ENCODE peak calls at places on chromosomes 6 and 20, in ten cellular contexts. P is fibroblast of mammary gland; H is cardiac fibroblast; W is Panc1; J is tibial artery; Z is CD8-positive, alpha-beta T cell; T is right lobe of liver; V is nephron progenitor cell; Q is PC-9; X is HCT116. K is an unnamed sample.

GRCh38 chr6:124203812-124204167 is 400.1 kb downstream of the NKAIN2 start:
- DNase-seq in P (peak), H (peak), W (no peak), J (no peak), Z (no peak), T (no peak), V (no peak), Q (no peak), X (no peak), K (no peak)

GRCh38 chr20:2237059-2237458 is 58.7 kb upstream of the TGM3 start:
- DNase-seq in P (peak), H (peak), W (peak), J (peak), Z (no peak), T (peak), V (no peak), Q (peak), X (no peak), K (no peak)

GRCh38 chr20:1264727-1265126 is 1.4 kb upstream of the SNPH start:
- DNase-seq in P (no peak), H (no peak), W (no peak), J (no peak), Z (no peak), T (no peak), V (no peak), Q (no peak), X (no peak), K (no peak)

GRCh38 chr20:1875762-1876161 is 19.4 kb upstream of the SIRPA start:
- DNase-seq in P (no peak), H (no peak), W (no peak), J (no peak), Z (no peak), T (no peak), V (no peak), Q (no peak), X (no peak), K (no peak)

GRCh38 chr20:6707231-6707870 is 60.1 kb upstream of the BMP2 start:
- DNase-seq in P (no peak), H (no peak), W (no peak), J (no peak), Z (no peak), T (no peak), V (no peak), Q (no peak), X (no peak), K (no peak)

GRCh38 chr6:130928158-130928917 is 101.1 kb downstream of the SMLR1 start:
- DNase-seq in P (no peak), H (no peak), W (no peak), J (no peak), Z (no peak), T (no peak), V (no peak), Q (peak), X (no peak), K (no peak)

GRCh38 chr20:18856873-18857272 is 43.3 kb downstream of the SCP2D1 start:
- DNase-seq in P (no peak), H (no peak), W (no peak), J (no peak), Z (no peak), T (no peak), V (no peak), Q (no peak), X (no peak), K (no peak)

GRCh38 chr6:50795574-50795973 is 23.1 kb upstream of the TFAP2B start:
- DNase-seq in P (no peak), H (no peak), W (no peak), J (no peak), Z (no peak), T (no peak), V (no peak), Q (no peak), X (no peak), K (no peak)

GRCh38 chr6:107021786-107022185 is 6.2 kb upstream of the MTRES1 start:
- DNase-seq in P (no peak), H (no peak), W (peak), J (no peak), Z (no peak), T (no peak), V (no peak), Q (peak), X (no peak), K (no peak)

DNA sequence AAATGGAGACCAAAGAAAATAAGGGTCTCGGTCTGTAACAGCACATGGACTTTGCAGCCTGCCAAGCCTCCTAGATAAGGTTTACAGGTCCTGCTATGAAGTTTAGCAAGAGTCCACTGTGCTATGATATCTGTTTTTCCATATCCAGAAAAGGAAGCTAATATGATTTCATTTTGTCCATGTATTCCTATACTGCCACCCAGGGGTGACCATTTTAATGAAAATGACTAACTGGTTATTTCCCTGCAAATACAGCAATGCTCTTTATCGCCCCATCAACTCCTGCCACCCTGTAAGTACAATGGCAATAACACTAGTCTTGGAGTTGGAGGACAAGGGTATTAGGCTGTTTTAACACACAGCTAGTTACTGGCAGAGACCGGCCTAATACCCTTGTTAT is 115.2 kb upstream of the GLP1R start:
- DNase-seq in P (peak), H (peak), W (no peak), J (no peak), Z (no peak), T (no peak), V (no peak), Q (no peak), X (peak), K (no peak)
- TF ChIP-seq CTCF in P (peak), H (peak), W (peak), J (no peak), Z (no peak), T (peak), V (no peak), Q (peak), X (peak), K (no peak)

GRCh38 chr6:27157461-27158315 is 89.8 kb upstream of the PRSS16 start:
- DNase-seq in P (peak), H (peak), W (peak), J (peak), Z (peak), T (peak), V (peak), Q (peak), X (peak), K (no peak)
- TF ChIP-seq CTCF in P (peak), H (peak), W (peak), J (peak), Z (peak), T (peak), V (peak), Q (peak), X (peak), K (no peak)

GRCh38 chr6:149749594-149750135 is at the start of gene PCMT1:
- DNase-seq in P (peak), H (peak), W (no peak), J (peak), Z (peak), T (peak), V (peak), Q (peak), X (peak), K (peak)
- TF ChIP-seq CTCF in P (no peak), H (no peak), W (no peak), J (no peak), Z (no peak), T (no peak), V (no peak), Q (no peak), X (no peak), K (no peak)

DNA sequence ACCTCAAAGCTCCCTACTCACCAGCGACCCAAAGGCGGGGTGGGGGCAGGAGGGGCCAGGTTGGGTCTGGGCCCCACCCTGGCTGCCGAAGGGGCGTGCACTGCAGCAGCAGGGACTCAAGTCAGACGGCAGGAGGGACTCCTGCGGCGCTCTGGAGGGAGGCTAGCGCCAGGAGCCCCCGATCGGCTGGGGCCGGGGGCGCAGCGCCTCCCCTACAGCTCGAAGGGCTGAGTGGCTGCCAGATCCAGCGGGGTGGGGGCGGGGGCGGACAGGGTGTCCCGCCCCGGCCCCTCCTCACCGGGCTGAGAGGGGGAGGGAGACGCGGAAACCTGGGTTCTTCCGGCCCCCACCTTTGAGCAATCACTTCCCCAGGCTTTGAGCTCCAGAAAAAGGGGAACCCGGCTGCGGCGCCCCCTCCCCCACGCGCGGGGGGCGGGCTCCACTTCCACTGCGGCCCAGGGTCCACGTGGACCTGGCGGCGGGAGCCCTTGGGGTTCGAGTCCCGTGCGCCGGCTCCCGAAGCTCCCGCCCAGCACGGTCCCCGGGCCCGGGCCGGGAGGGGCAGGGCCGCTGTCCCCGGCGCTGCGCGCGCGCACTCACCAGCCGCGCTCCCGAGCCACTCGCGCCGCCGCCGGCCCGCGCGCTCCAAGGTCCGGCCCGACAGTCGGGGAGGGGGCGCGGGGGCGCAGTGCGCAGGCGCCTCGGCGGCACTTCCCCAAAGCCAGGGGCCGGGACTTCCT is at the start of gene RGS19:
- DNase-seq in P (peak), H (peak), W (no peak), J (peak), Z (peak), T (peak), V (peak), Q (no peak), X (no peak), K (no peak)
- TF ChIP-seq CTCF in P (no peak), H (no peak), W (no peak), J (no peak), Z (no peak), T (no peak), V (no peak), Q (no peak), X (no peak), K (no peak)

GRCh38 chr6:37059344-37060194 is 54.1 kb downstream of the FGD2 start:
- DNase-seq in P (peak), H (peak), W (peak), J (peak), Z (no peak), T (peak), V (peak), Q (peak), X (peak), K (no peak)
- TF ChIP-seq CTCF in P (peak), H (peak), W (no peak), J (peak), Z (no peak), T (peak), V (peak), Q (peak), X (peak), K (peak)

GRCh38 chr6:136547871-136548270 is 2.4 kb downstream of the MAP7 start:
- DNase-seq in P (no peak), H (no peak), W (no peak), J (no peak), Z (no peak), T (no peak), V (no peak), Q (no peak), X (no peak), K (no peak)

GRCh38 chr6:136546321-136546720 is 3.9 kb downstream of the MAP7 start:
- DNase-seq in P (no peak), H (no peak), W (no peak), J (no peak), Z (no peak), T (no peak), V (no peak), Q (no peak), X (no peak), K (no peak)

GRCh38 chr6:136548582-136549330 is 1.5 kb downstream of the MAP7 start:
- DNase-seq in P (no peak), H (no peak), W (no peak), J (no peak), Z (no peak), T (no peak), V (no peak), Q (no peak), X (no peak), K (no peak)

GRCh38 chr6:136549359-136550044 is 720 bp downstream of the MAP7 start:
- DNase-seq in P (no peak), H (no peak), W (no peak), J (no peak), Z (peak), T (peak), V (peak), Q (peak), X (no peak), K (no peak)

DNA sequence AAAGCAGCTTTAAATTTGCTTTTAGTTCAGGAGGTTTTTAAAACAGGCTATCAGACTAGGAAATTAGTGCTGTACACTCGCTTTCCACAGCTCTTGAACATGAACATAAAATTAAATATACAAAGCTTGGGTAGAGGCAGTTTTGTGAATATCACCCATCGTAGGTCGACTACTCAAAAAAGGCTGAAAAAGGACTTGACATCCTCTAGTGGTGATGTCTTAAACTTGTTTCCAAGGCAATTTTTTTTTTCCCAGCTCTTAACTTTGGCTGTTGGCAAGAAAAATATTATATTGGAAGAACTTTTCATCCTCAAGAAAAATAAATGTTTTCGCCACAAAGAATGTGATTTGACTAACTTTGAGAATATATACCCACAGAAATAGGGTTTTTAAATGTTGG is 2.9 kb downstream of the MAP7 start:
- DNase-seq in P (peak), H (peak), W (peak), J (no peak), Z (no peak), T (no peak), V (no peak), Q (no peak), X (peak), K (no peak)
- TF ChIP-seq CTCF in P (peak), H (peak), W (peak), J (peak), Z (no peak), T (peak), V (peak), Q (peak), X (peak), K (no peak)

GRCh38 chr20:44643596-44644383 is 7.7 kb downstream of the ADA start:
- DNase-seq in P (peak), H (peak), W (peak), J (no peak), Z (peak), T (peak), V (peak), Q (peak), X (no peak), K (no peak)
- TF ChIP-seq CTCF in P (no peak), H (no peak), W (no peak), J (no peak), Z (no peak), T (no peak), V (no peak), Q (no peak), X (no peak), K (no peak)

DNA sequence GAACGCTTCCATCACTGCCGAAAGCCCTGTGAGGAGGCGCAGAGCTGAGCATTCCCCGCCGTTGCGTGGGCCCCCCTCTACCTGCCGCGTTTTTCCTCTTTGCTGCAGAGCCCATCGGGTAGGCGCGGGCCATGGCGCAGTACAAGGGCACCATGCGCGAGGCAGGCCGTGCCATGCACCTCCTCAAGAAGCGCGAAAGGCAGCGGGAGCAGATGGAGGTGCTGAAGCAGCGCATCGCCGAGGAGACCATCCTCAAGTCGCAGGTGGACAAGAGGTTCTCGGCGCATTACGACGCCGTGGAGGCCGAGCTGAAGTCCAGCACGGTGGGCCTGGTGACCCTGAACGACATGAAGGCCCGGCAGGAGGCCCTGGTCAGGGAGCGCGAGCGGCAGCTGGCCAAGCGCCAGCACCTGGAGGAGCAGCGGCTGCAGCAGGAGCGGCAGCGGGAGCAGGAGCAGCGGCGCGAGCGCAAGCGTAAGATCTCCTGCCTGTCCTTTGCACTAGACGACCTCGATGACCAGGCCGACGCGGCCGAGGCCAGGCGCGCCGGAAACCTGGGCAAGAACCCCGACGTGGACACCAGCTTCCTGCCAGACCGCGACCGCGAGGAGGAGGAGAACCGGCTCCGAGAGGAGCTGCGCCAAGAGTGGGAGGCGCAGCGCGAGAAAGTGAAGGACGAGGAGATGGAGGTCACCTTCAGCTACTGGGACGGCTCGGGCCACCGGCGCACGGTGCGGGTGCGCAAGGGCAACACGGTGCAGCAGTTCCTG is 693 bp downstream of the FAM50B start:
- DNase-seq in P (no peak), H (no peak), W (no peak), J (no peak), Z (no peak), T (peak), V (no peak), Q (no peak), X (no peak), K (no peak)
- TF ChIP-seq CTCF in P (no peak), H (no peak), W (no peak), J (no peak), Z (no peak), T (no peak), V (no peak), Q (no peak), X (no peak), K (no peak)

GRCh38 chr20:52060794-52061714 is 130.5 kb downstream of the ZFP64 start:
- DNase-seq in P (peak), H (peak), W (peak), J (no peak), Z (no peak), T (no peak), V (peak), Q (no peak), X (peak), K (no peak)
- TF ChIP-seq CTCF in P (peak), H (peak), W (peak), J (no peak), Z (no peak), T (peak), V (peak), Q (peak), X (peak), K (no peak)